ENCODE peak calls at places on chromosomes 12 and 14, in ten cellular contexts. One of them, this sample, is unnamed.

GRCh38 chr14:93375673-93376156 is 28.7 kb downstream of the COX8C start:
- DNase-seq in fibroblast of villous mesenchyme: no peak
- DNase-seq in esophagus muscularis mucosa: no peak
- DNase-seq in foreskin fibroblast: no peak
- DNase-seq in tibial artery: no peak
- DNase-seq in dorsolateral prefrontal cortex: no peak
- DNase-seq in lower lobe of right lung: no peak
- DNase-seq in cardiac muscle cell: no peak
- DNase-seq in left ventricle myocardium inferior: no peak
- DNase-seq in Peyer's patch: peak; percentile 73
- DNase-seq in this sample: no peak

GRCh38 chr12:43621262-43621661 is 69.3 kb upstream of the ADAMTS20 start:
- DNase-seq in fibroblast of villous mesenchyme: no peak
- DNase-seq in esophagus muscularis mucosa: no peak
- DNase-seq in foreskin fibroblast: no peak
- DNase-seq in tibial artery: no peak
- DNase-seq in dorsolateral prefrontal cortex: no peak
- DNase-seq in lower lobe of right lung: no peak
- DNase-seq in cardiac muscle cell: no peak
- DNase-seq in left ventricle myocardium inferior: no peak
- DNase-seq in Peyer's patch: no peak
- DNase-seq in this sample: no peak

GRCh38 chr14:90498198-90498597 is 101.4 kb downstream of the CALM1 start:
- DNase-seq in fibroblast of villous mesenchyme: no peak
- DNase-seq in esophagus muscularis mucosa: no peak
- DNase-seq in foreskin fibroblast: no peak
- DNase-seq in tibial artery: no peak
- DNase-seq in dorsolateral prefrontal cortex: no peak
- DNase-seq in lower lobe of right lung: no peak
- DNase-seq in cardiac muscle cell: no peak
- DNase-seq in left ventricle myocardium inferior: no peak
- DNase-seq in Peyer's patch: no peak
- DNase-seq in this sample: no peak

GRCh38 chr12:68673788-68674187 is 13.0 kb upstream of the NUP107 start:
- DNase-seq in fibroblast of villous mesenchyme: no peak
- DNase-seq in esophagus muscularis mucosa: no peak
- DNase-seq in foreskin fibroblast: no peak
- DNase-seq in tibial artery: no peak
- DNase-seq in dorsolateral prefrontal cortex: no peak
- DNase-seq in lower lobe of right lung: no peak
- DNase-seq in cardiac muscle cell: no peak
- DNase-seq in left ventricle myocardium inferior: no peak
- DNase-seq in Peyer's patch: no peak
- DNase-seq in this sample: no peak

GRCh38 chr12:121576851-121577391 is 3.9 kb downstream of the KDM2B start:
- DNase-seq in fibroblast of villous mesenchyme: peak; percentile 88
- DNase-seq in esophagus muscularis mucosa: no peak
- DNase-seq in foreskin fibroblast: peak; percentile 95
- DNase-seq in tibial artery: no peak
- DNase-seq in dorsolateral prefrontal cortex: no peak
- DNase-seq in lower lobe of right lung: no peak
- DNase-seq in cardiac muscle cell: peak; percentile 70
- DNase-seq in left ventricle myocardium inferior: no peak
- DNase-seq in Peyer's patch: no peak
- DNase-seq in this sample: peak; percentile 45

GRCh38 chr14:24861083-24861630 is 188.8 kb downstream of the STXBP6 start:
- DNase-seq in fibroblast of villous mesenchyme: no peak
- DNase-seq in esophagus muscularis mucosa: no peak
- DNase-seq in foreskin fibroblast: peak; percentile 23
- DNase-seq in tibial artery: no peak
- DNase-seq in dorsolateral prefrontal cortex: no peak
- DNase-seq in lower lobe of right lung: no peak
- DNase-seq in cardiac muscle cell: peak; percentile 44
- DNase-seq in left ventricle myocardium inferior: no peak
- DNase-seq in Peyer's patch: no peak
- DNase-seq in this sample: no peak

GRCh38 chr14:75826599-75826998 is 155.2 kb downstream of the TGFB3 start:
- DNase-seq in fibroblast of villous mesenchyme: peak; percentile 39
- DNase-seq in esophagus muscularis mucosa: no peak
- DNase-seq in foreskin fibroblast: peak; percentile 71
- DNase-seq in tibial artery: no peak
- DNase-seq in dorsolateral prefrontal cortex: no peak
- DNase-seq in lower lobe of right lung: no peak
- DNase-seq in cardiac muscle cell: no peak
- DNase-seq in left ventricle myocardium inferior: no peak
- DNase-seq in Peyer's patch: no peak
- DNase-seq in this sample: no peak

GRCh38 chr12:12714276-12715001 is 2.7 kb upstream of the CDKN1B start:
- DNase-seq in fibroblast of villous mesenchyme: peak; percentile 55
- DNase-seq in esophagus muscularis mucosa: peak; percentile 80
- DNase-seq in foreskin fibroblast: peak; percentile 51
- DNase-seq in tibial artery: no peak
- DNase-seq in dorsolateral prefrontal cortex: no peak
- DNase-seq in lower lobe of right lung: peak; percentile 60
- DNase-seq in cardiac muscle cell: no peak
- DNase-seq in left ventricle myocardium inferior: no peak
- DNase-seq in Peyer's patch: peak; percentile 83
- DNase-seq in this sample: peak; percentile 62

GRCh38 chr14:22071001-22071400 is 397.4 kb upstream of the OR4E1 start:
- DNase-seq in fibroblast of villous mesenchyme: no peak
- DNase-seq in esophagus muscularis mucosa: no peak
- DNase-seq in foreskin fibroblast: no peak
- DNase-seq in tibial artery: no peak
- DNase-seq in dorsolateral prefrontal cortex: no peak
- DNase-seq in lower lobe of right lung: no peak
- DNase-seq in cardiac muscle cell: no peak
- DNase-seq in left ventricle myocardium inferior: no peak
- DNase-seq in Peyer's patch: peak; percentile 76
- DNase-seq in this sample: no peak

GRCh38 chr12:40152783-40153383 is 47.0 kb upstream of the SLC2A13 start:
- DNase-seq in fibroblast of villous mesenchyme: peak; percentile 38
- DNase-seq in esophagus muscularis mucosa: no peak
- DNase-seq in foreskin fibroblast: peak; percentile 70
- DNase-seq in tibial artery: peak; percentile 54
- DNase-seq in dorsolateral prefrontal cortex: peak; percentile 46
- DNase-seq in lower lobe of right lung: peak; percentile 52
- DNase-seq in cardiac muscle cell: peak; percentile 60
- DNase-seq in left ventricle myocardium inferior: peak; percentile 30
- DNase-seq in Peyer's patch: peak; percentile 62
- DNase-seq in this sample: peak; percentile 49

GRCh38 chr12:8554451-8555195 is 13.9 kb upstream of the CLEC4E start:
- DNase-seq in fibroblast of villous mesenchyme: no peak
- DNase-seq in esophagus muscularis mucosa: no peak
- DNase-seq in foreskin fibroblast: peak; percentile 15
- DNase-seq in tibial artery: no peak
- DNase-seq in dorsolateral prefrontal cortex: no peak
- DNase-seq in lower lobe of right lung: no peak
- DNase-seq in cardiac muscle cell: peak; percentile 39
- DNase-seq in left ventricle myocardium inferior: no peak
- DNase-seq in Peyer's patch: no peak
- DNase-seq in this sample: no peak

GRCh38 chr12:12476836-12477531 is 85.7 kb downstream of the DUSP16 start:
- DNase-seq in fibroblast of villous mesenchyme: no peak
- DNase-seq in esophagus muscularis mucosa: no peak
- DNase-seq in foreskin fibroblast: no peak
- DNase-seq in tibial artery: no peak
- DNase-seq in dorsolateral prefrontal cortex: peak; percentile 91
- DNase-seq in lower lobe of right lung: no peak
- DNase-seq in cardiac muscle cell: no peak
- DNase-seq in left ventricle myocardium inferior: no peak
- DNase-seq in Peyer's patch: no peak
- DNase-seq in this sample: no peak

DNA sequence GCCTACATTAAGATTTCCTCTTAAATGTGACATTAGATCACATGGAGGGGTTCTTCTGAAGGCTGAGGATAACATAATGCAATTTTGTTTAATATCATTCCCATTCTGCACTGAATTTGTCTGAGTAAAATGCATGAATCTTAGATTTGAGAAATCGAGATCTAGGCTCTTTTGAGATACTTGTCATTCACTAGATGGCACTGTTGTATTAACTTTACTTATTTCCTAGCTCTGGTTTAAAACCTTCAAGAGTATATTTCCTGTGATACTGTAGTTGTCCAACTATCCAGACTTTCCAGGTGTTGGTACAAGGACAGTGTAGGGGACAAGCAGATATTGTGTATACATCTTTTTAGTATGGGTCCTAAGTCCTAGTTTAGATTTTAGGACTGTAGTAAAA is 91.7 kb upstream of the SEL1L start:
- DNase-seq in fibroblast of villous mesenchyme: peak; percentile 1
- DNase-seq in esophagus muscularis mucosa: no peak
- DNase-seq in foreskin fibroblast: peak; percentile 2
- DNase-seq in tibial artery: no peak
- DNase-seq in dorsolateral prefrontal cortex: no peak
- DNase-seq in lower lobe of right lung: no peak
- DNase-seq in cardiac muscle cell: peak; percentile 18
- DNase-seq in left ventricle myocardium inferior: no peak
- DNase-seq in Peyer's patch: no peak
- DNase-seq in this sample: no peak
- TF ChIP-seq CTCF in fibroblast of villous mesenchyme: no peak
- TF ChIP-seq CTCF in esophagus muscularis mucosa: peak; percentile 24
- TF ChIP-seq CTCF in foreskin fibroblast: no peak
- TF ChIP-seq CTCF in tibial artery: peak; percentile 46
- TF ChIP-seq CTCF in dorsolateral prefrontal cortex: peak; percentile 42
- TF ChIP-seq CTCF in lower lobe of right lung: peak; percentile 33
- TF ChIP-seq CTCF in cardiac muscle cell: no peak
- TF ChIP-seq CTCF in left ventricle myocardium inferior: peak; percentile 60
- TF ChIP-seq CTCF in Peyer's patch: peak; percentile 33
- TF ChIP-seq CTCF in this sample: peak; percentile 9

GRCh38 chr14:30875788-30876053 is 1.4 kb downstream of the COCH start:
- DNase-seq in fibroblast of villous mesenchyme: no peak
- DNase-seq in esophagus muscularis mucosa: no peak
- DNase-seq in foreskin fibroblast: no peak
- DNase-seq in tibial artery: no peak
- DNase-seq in dorsolateral prefrontal cortex: no peak
- DNase-seq in lower lobe of right lung: no peak
- DNase-seq in cardiac muscle cell: no peak
- DNase-seq in left ventricle myocardium inferior: no peak
- DNase-seq in Peyer's patch: no peak
- DNase-seq in this sample: no peak
- H3K4me3 ChIP-seq in fibroblast of villous mesenchyme: no peak overlapping the region
- H3K4me3 ChIP-seq in esophagus muscularis mucosa: peak overlapping the region; percentile 61
- H3K4me3 ChIP-seq in foreskin fibroblast: no peak overlapping the region
- H3K4me3 ChIP-seq in tibial artery: no peak overlapping the region
- H3K4me3 ChIP-seq in dorsolateral prefrontal cortex: peak overlapping the region; percentile 63
- H3K4me3 ChIP-seq in lower lobe of right lung: no peak overlapping the region
- H3K4me3 ChIP-seq in cardiac muscle cell: no peak overlapping the region
- H3K4me3 ChIP-seq in left ventricle myocardium inferior: no peak overlapping the region
- H3K4me3 ChIP-seq in Peyer's patch: no peak overlapping the region
- H3K4me3 ChIP-seq in this sample: no peak overlapping the region

DNA sequence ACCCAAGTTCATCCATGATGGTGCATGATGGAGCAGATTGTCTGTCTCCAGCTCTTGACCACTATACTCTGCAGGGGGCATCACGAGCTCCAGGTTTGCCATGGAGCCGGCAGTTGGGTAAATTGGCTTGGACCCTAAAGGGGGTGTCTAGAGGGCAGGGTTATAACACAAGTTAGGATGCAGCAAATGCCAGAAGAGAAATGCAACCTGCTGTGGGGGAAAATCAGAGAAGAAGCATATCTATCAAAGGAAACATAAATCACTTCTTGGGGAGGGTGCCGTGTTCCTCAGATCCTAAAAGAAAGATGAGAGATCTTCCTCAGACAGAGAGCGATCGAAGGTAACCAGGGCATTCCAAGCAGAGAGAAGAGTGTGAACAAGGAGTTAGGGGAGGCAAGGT is 334.9 kb downstream of the C12orf75 start:
- DNase-seq in fibroblast of villous mesenchyme: no peak
- DNase-seq in esophagus muscularis mucosa: peak; percentile 74
- DNase-seq in foreskin fibroblast: no peak
- DNase-seq in tibial artery: no peak
- DNase-seq in dorsolateral prefrontal cortex: no peak
- DNase-seq in lower lobe of right lung: no peak
- DNase-seq in cardiac muscle cell: no peak
- DNase-seq in left ventricle myocardium inferior: no peak
- DNase-seq in Peyer's patch: no peak
- DNase-seq in this sample: no peak
- TF ChIP-seq CTCF in fibroblast of villous mesenchyme: no peak
- TF ChIP-seq CTCF in esophagus muscularis mucosa: no peak
- TF ChIP-seq CTCF in foreskin fibroblast: no peak
- TF ChIP-seq CTCF in tibial artery: no peak
- TF ChIP-seq CTCF in dorsolateral prefrontal cortex: no peak
- TF ChIP-seq CTCF in lower lobe of right lung: no peak
- TF ChIP-seq CTCF in cardiac muscle cell: no peak
- TF ChIP-seq CTCF in left ventricle myocardium inferior: no peak
- TF ChIP-seq CTCF in Peyer's patch: no peak
- TF ChIP-seq CTCF in this sample: no peak

GRCh38 chr14:60722836-60723217 is 1.3 kb downstream of the SIX4 start:
- DNase-seq in fibroblast of villous mesenchyme: no peak
- DNase-seq in esophagus muscularis mucosa: no peak
- DNase-seq in foreskin fibroblast: peak; percentile 56
- DNase-seq in tibial artery: no peak
- DNase-seq in dorsolateral prefrontal cortex: no peak
- DNase-seq in lower lobe of right lung: no peak
- DNase-seq in cardiac muscle cell: peak; percentile 6
- DNase-seq in left ventricle myocardium inferior: no peak
- DNase-seq in Peyer's patch: no peak
- DNase-seq in this sample: no peak

GRCh38 chr14:60720391-60720790 is 3.8 kb downstream of the SIX4 start:
- DNase-seq in fibroblast of villous mesenchyme: no peak
- DNase-seq in esophagus muscularis mucosa: no peak
- DNase-seq in foreskin fibroblast: peak; percentile 14
- DNase-seq in tibial artery: no peak
- DNase-seq in dorsolateral prefrontal cortex: no peak
- DNase-seq in lower lobe of right lung: no peak
- DNase-seq in cardiac muscle cell: no peak
- DNase-seq in left ventricle myocardium inferior: no peak
- DNase-seq in Peyer's patch: no peak
- DNase-seq in this sample: no peak

GRCh38 chr14:60722163-60722835 is 1.9 kb downstream of the SIX4 start:
- DNase-seq in fibroblast of villous mesenchyme: peak; percentile 74
- DNase-seq in esophagus muscularis mucosa: no peak
- DNase-seq in foreskin fibroblast: peak; percentile 81
- DNase-seq in tibial artery: peak; percentile 29
- DNase-seq in dorsolateral prefrontal cortex: no peak
- DNase-seq in lower lobe of right lung: peak; percentile 47
- DNase-seq in cardiac muscle cell: peak; percentile 52
- DNase-seq in left ventricle myocardium inferior: no peak
- DNase-seq in Peyer's patch: no peak
- DNase-seq in this sample: peak; percentile 41

GRCh38 chr14:60721331-60722162 is 2.6 kb downstream of the SIX4 start:
- DNase-seq in fibroblast of villous mesenchyme: peak; percentile 55
- DNase-seq in esophagus muscularis mucosa: no peak
- DNase-seq in foreskin fibroblast: peak; percentile 91
- DNase-seq in tibial artery: peak; percentile 30
- DNase-seq in dorsolateral prefrontal cortex: no peak
- DNase-seq in lower lobe of right lung: peak; percentile 56
- DNase-seq in cardiac muscle cell: peak; percentile 44
- DNase-seq in left ventricle myocardium inferior: no peak
- DNase-seq in Peyer's patch: no peak
- DNase-seq in this sample: peak; percentile 62

DNA sequence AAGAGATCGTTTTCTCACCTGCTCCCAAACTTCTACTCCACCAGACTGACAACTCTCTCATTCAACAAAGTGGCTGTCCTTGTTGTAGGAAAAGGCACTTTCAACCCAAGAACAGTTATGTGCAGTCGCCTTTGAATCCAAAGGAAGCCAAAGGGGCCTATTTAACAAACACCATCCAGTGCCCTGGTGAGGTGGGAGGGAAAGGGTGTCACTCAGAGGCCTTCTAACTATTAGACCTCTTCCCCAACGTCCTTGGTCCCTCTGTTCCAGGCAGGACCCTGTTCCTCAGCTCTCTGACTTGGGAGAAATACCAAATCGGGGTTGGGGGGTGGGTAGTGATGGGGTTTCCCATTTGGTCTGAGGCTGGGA is 3.2 kb downstream of the SIX4 start:
- DNase-seq in fibroblast of villous mesenchyme: no peak
- DNase-seq in esophagus muscularis mucosa: no peak
- DNase-seq in foreskin fibroblast: no peak
- DNase-seq in tibial artery: no peak
- DNase-seq in dorsolateral prefrontal cortex: no peak
- DNase-seq in lower lobe of right lung: no peak
- DNase-seq in cardiac muscle cell: no peak
- DNase-seq in left ventricle myocardium inferior: no peak
- DNase-seq in Peyer's patch: no peak
- DNase-seq in this sample: no peak
- H3K4me3 ChIP-seq in fibroblast of villous mesenchyme: peak overlapping the region; percentile 73
- H3K4me3 ChIP-seq in esophagus muscularis mucosa: peak overlapping the region; percentile 71
- H3K4me3 ChIP-seq in foreskin fibroblast: peak overlapping the region; percentile 69
- H3K4me3 ChIP-seq in tibial artery: peak overlapping the region; percentile 71
- H3K4me3 ChIP-seq in dorsolateral prefrontal cortex: peak overlapping the region; percentile 82
- H3K4me3 ChIP-seq in lower lobe of right lung: peak overlapping the region; percentile 75
- H3K4me3 ChIP-seq in cardiac muscle cell: peak overlapping the region; percentile 93
- H3K4me3 ChIP-seq in left ventricle myocardium inferior: peak overlapping the region; percentile 86
- H3K4me3 ChIP-seq in Peyer's patch: peak overlapping the region; percentile 75
- H3K4me3 ChIP-seq in this sample: peak overlapping the region; percentile 80